ENCODE peak calls at places on chromosomes 2 and 18, in ten cellular contexts. One of them, this sample, is unnamed.

GRCh38 chr2:19868705-19869550 is 32.9 kb downstream of the TTC32 start:
- DNase-seq in effector CD8-positive, alpha-beta T cell: peak; percentile 44
- DNase-seq in CD8-positive, alpha-beta memory T cell: peak; percentile 58
- DNase-seq in activated B cell treated with CpG ODN at 0.5 μM for 24 hours: peak; percentile 50
- DNase-seq in A172: no peak
- DNase-seq in neuronal stem cell: peak; percentile 21
- DNase-seq in activated naive CD8-positive, alpha-beta T cell treated with anti-CD3 and anti-CD28 coated beads, Interleukin-2, amount 50 U/mL, for 24 hours: peak; percentile 56
- DNase-seq in activated CD8-positive, alpha-beta T cell treated with anti-CD3 and anti-CD28 coated beads for 36 hours: peak; percentile 76
- DNase-seq in heart left ventricle: peak; percentile 55
- DNase-seq in tibial artery: peak; percentile 50
- DNase-seq in this sample: no peak

GRCh38 chr18:3794537-3795348 is 344.8 kb downstream of the TGIF1 start:
- DNase-seq in effector CD8-positive, alpha-beta T cell: no peak
- DNase-seq in CD8-positive, alpha-beta memory T cell: no peak
- DNase-seq in activated B cell treated with CpG ODN at 0.5 μM for 24 hours: no peak
- DNase-seq in A172: peak; percentile 96
- DNase-seq in neuronal stem cell: no peak
- DNase-seq in activated naive CD8-positive, alpha-beta T cell treated with anti-CD3 and anti-CD28 coated beads, Interleukin-2, amount 50 U/mL, for 24 hours: no peak
- DNase-seq in activated CD8-positive, alpha-beta T cell treated with anti-CD3 and anti-CD28 coated beads for 36 hours: peak; percentile 27
- DNase-seq in heart left ventricle: peak; percentile 31
- DNase-seq in tibial artery: no peak
- DNase-seq in this sample: no peak

GRCh38 chr2:9779572-9780264 is 63.6 kb upstream of the TAF1B start:
- DNase-seq in effector CD8-positive, alpha-beta T cell: no peak
- DNase-seq in CD8-positive, alpha-beta memory T cell: peak; percentile 44
- DNase-seq in activated B cell treated with CpG ODN at 0.5 μM for 24 hours: no peak
- DNase-seq in A172: no peak
- DNase-seq in neuronal stem cell: no peak
- DNase-seq in activated naive CD8-positive, alpha-beta T cell treated with anti-CD3 and anti-CD28 coated beads, Interleukin-2, amount 50 U/mL, for 24 hours: peak; percentile 46
- DNase-seq in activated CD8-positive, alpha-beta T cell treated with anti-CD3 and anti-CD28 coated beads for 36 hours: peak; percentile 74
- DNase-seq in heart left ventricle: peak; percentile 21
- DNase-seq in tibial artery: no peak
- DNase-seq in this sample: no peak

GRCh38 chr2:71578665-71579371 is 125.5 kb downstream of the DYSF start:
- DNase-seq in effector CD8-positive, alpha-beta T cell: no peak
- DNase-seq in CD8-positive, alpha-beta memory T cell: no peak
- DNase-seq in activated B cell treated with CpG ODN at 0.5 μM for 24 hours: no peak
- DNase-seq in A172: no peak
- DNase-seq in neuronal stem cell: no peak
- DNase-seq in activated naive CD8-positive, alpha-beta T cell treated with anti-CD3 and anti-CD28 coated beads, Interleukin-2, amount 50 U/mL, for 24 hours: no peak
- DNase-seq in activated CD8-positive, alpha-beta T cell treated with anti-CD3 and anti-CD28 coated beads for 36 hours: no peak
- DNase-seq in heart left ventricle: peak; percentile 70
- DNase-seq in tibial artery: peak; percentile 69
- DNase-seq in this sample: no peak

GRCh38 chr18:44901283-44901682 is 220.6 kb downstream of the SETBP1 start:
- DNase-seq in effector CD8-positive, alpha-beta T cell: no peak
- DNase-seq in CD8-positive, alpha-beta memory T cell: no peak
- DNase-seq in activated B cell treated with CpG ODN at 0.5 μM for 24 hours: no peak
- DNase-seq in A172: no peak
- DNase-seq in neuronal stem cell: no peak
- DNase-seq in activated naive CD8-positive, alpha-beta T cell treated with anti-CD3 and anti-CD28 coated beads, Interleukin-2, amount 50 U/mL, for 24 hours: no peak
- DNase-seq in activated CD8-positive, alpha-beta T cell treated with anti-CD3 and anti-CD28 coated beads for 36 hours: no peak
- DNase-seq in heart left ventricle: no peak
- DNase-seq in tibial artery: no peak
- DNase-seq in this sample: no peak

GRCh38 chr2:104872034-104872865 is 18.3 kb downstream of the POU3F3 start:
- DNase-seq in effector CD8-positive, alpha-beta T cell: no peak
- DNase-seq in CD8-positive, alpha-beta memory T cell: no peak
- DNase-seq in activated B cell treated with CpG ODN at 0.5 μM for 24 hours: no peak
- DNase-seq in A172: no peak
- DNase-seq in neuronal stem cell: peak; percentile 37
- DNase-seq in activated naive CD8-positive, alpha-beta T cell treated with anti-CD3 and anti-CD28 coated beads, Interleukin-2, amount 50 U/mL, for 24 hours: no peak
- DNase-seq in activated CD8-positive, alpha-beta T cell treated with anti-CD3 and anti-CD28 coated beads for 36 hours: no peak
- DNase-seq in heart left ventricle: no peak
- DNase-seq in tibial artery: no peak
- DNase-seq in this sample: no peak

GRCh38 chr2:100018794-100019193 is 123.6 kb downstream of the AFF3 start:
- DNase-seq in effector CD8-positive, alpha-beta T cell: no peak
- DNase-seq in CD8-positive, alpha-beta memory T cell: no peak
- DNase-seq in activated B cell treated with CpG ODN at 0.5 μM for 24 hours: no peak
- DNase-seq in A172: peak; percentile 64
- DNase-seq in neuronal stem cell: no peak
- DNase-seq in activated naive CD8-positive, alpha-beta T cell treated with anti-CD3 and anti-CD28 coated beads, Interleukin-2, amount 50 U/mL, for 24 hours: no peak
- DNase-seq in activated CD8-positive, alpha-beta T cell treated with anti-CD3 and anti-CD28 coated beads for 36 hours: no peak
- DNase-seq in heart left ventricle: no peak
- DNase-seq in tibial artery: no peak
- DNase-seq in this sample: no peak

GRCh38 chr2:216777637-216778273 is 82.1 kb downstream of the TNP1 start:
- DNase-seq in effector CD8-positive, alpha-beta T cell: no peak
- DNase-seq in CD8-positive, alpha-beta memory T cell: no peak
- DNase-seq in activated B cell treated with CpG ODN at 0.5 μM for 24 hours: no peak
- DNase-seq in A172: peak; percentile 92
- DNase-seq in neuronal stem cell: peak; percentile 43
- DNase-seq in activated naive CD8-positive, alpha-beta T cell treated with anti-CD3 and anti-CD28 coated beads, Interleukin-2, amount 50 U/mL, for 24 hours: peak; percentile 21
- DNase-seq in activated CD8-positive, alpha-beta T cell treated with anti-CD3 and anti-CD28 coated beads for 36 hours: peak; percentile 70
- DNase-seq in heart left ventricle: no peak
- DNase-seq in tibial artery: no peak
- DNase-seq in this sample: peak; percentile 56

GRCh38 chr2:225002656-225003045 is 39.6 kb downstream of the DOCK10 start:
- DNase-seq in effector CD8-positive, alpha-beta T cell: no peak
- DNase-seq in CD8-positive, alpha-beta memory T cell: no peak
- DNase-seq in activated B cell treated with CpG ODN at 0.5 μM for 24 hours: peak; percentile 25
- DNase-seq in A172: peak; percentile 33
- DNase-seq in neuronal stem cell: no peak
- DNase-seq in activated naive CD8-positive, alpha-beta T cell treated with anti-CD3 and anti-CD28 coated beads, Interleukin-2, amount 50 U/mL, for 24 hours: peak; percentile 30
- DNase-seq in activated CD8-positive, alpha-beta T cell treated with anti-CD3 and anti-CD28 coated beads for 36 hours: peak; percentile 61
- DNase-seq in heart left ventricle: no peak
- DNase-seq in tibial artery: no peak
- DNase-seq in this sample: no peak

GRCh38 chr2:23124214-23124735 is 260.7 kb upstream of the KLHL29 start:
- DNase-seq in effector CD8-positive, alpha-beta T cell: no peak
- DNase-seq in CD8-positive, alpha-beta memory T cell: no peak
- DNase-seq in activated B cell treated with CpG ODN at 0.5 μM for 24 hours: no peak
- DNase-seq in A172: no peak
- DNase-seq in neuronal stem cell: no peak
- DNase-seq in activated naive CD8-positive, alpha-beta T cell treated with anti-CD3 and anti-CD28 coated beads, Interleukin-2, amount 50 U/mL, for 24 hours: no peak
- DNase-seq in activated CD8-positive, alpha-beta T cell treated with anti-CD3 and anti-CD28 coated beads for 36 hours: no peak
- DNase-seq in heart left ventricle: no peak
- DNase-seq in tibial artery: no peak
- DNase-seq in this sample: no peak

GRCh38 chr2:171347158-171347557 is 86.6 kb downstream of the METTL8 start:
- DNase-seq in effector CD8-positive, alpha-beta T cell: no peak
- DNase-seq in CD8-positive, alpha-beta memory T cell: no peak
- DNase-seq in activated B cell treated with CpG ODN at 0.5 μM for 24 hours: no peak
- DNase-seq in A172: peak; percentile 60
- DNase-seq in neuronal stem cell: no peak
- DNase-seq in activated naive CD8-positive, alpha-beta T cell treated with anti-CD3 and anti-CD28 coated beads, Interleukin-2, amount 50 U/mL, for 24 hours: no peak
- DNase-seq in activated CD8-positive, alpha-beta T cell treated with anti-CD3 and anti-CD28 coated beads for 36 hours: no peak
- DNase-seq in heart left ventricle: no peak
- DNase-seq in tibial artery: no peak
- DNase-seq in this sample: no peak

GRCh38 chr2:43879261-43879660 is 40.5 kb downstream of the ABCG8 start:
- DNase-seq in effector CD8-positive, alpha-beta T cell: no peak
- DNase-seq in CD8-positive, alpha-beta memory T cell: no peak
- DNase-seq in activated B cell treated with CpG ODN at 0.5 μM for 24 hours: no peak
- DNase-seq in A172: peak; percentile 32
- DNase-seq in neuronal stem cell: no peak
- DNase-seq in activated naive CD8-positive, alpha-beta T cell treated with anti-CD3 and anti-CD28 coated beads, Interleukin-2, amount 50 U/mL, for 24 hours: no peak
- DNase-seq in activated CD8-positive, alpha-beta T cell treated with anti-CD3 and anti-CD28 coated beads for 36 hours: no peak
- DNase-seq in heart left ventricle: no peak
- DNase-seq in tibial artery: no peak
- DNase-seq in this sample: peak; percentile 41

GRCh38 chr2:171341394-171341793 is 92.4 kb downstream of the METTL8 start:
- DNase-seq in effector CD8-positive, alpha-beta T cell: no peak
- DNase-seq in CD8-positive, alpha-beta memory T cell: no peak
- DNase-seq in activated B cell treated with CpG ODN at 0.5 μM for 24 hours: no peak
- DNase-seq in A172: no peak
- DNase-seq in neuronal stem cell: no peak
- DNase-seq in activated naive CD8-positive, alpha-beta T cell treated with anti-CD3 and anti-CD28 coated beads, Interleukin-2, amount 50 U/mL, for 24 hours: no peak
- DNase-seq in activated CD8-positive, alpha-beta T cell treated with anti-CD3 and anti-CD28 coated beads for 36 hours: no peak
- DNase-seq in heart left ventricle: no peak
- DNase-seq in tibial artery: no peak
- DNase-seq in this sample: no peak

GRCh38 chr2:11750422-11750821 is 4.0 kb downstream of the LPIN1 start:
- DNase-seq in effector CD8-positive, alpha-beta T cell: no peak
- DNase-seq in CD8-positive, alpha-beta memory T cell: peak; percentile 80
- DNase-seq in activated B cell treated with CpG ODN at 0.5 μM for 24 hours: no peak
- DNase-seq in A172: peak; percentile 36
- DNase-seq in neuronal stem cell: no peak
- DNase-seq in activated naive CD8-positive, alpha-beta T cell treated with anti-CD3 and anti-CD28 coated beads, Interleukin-2, amount 50 U/mL, for 24 hours: peak; percentile 29
- DNase-seq in activated CD8-positive, alpha-beta T cell treated with anti-CD3 and anti-CD28 coated beads for 36 hours: peak; percentile 80
- DNase-seq in heart left ventricle: no peak
- DNase-seq in tibial artery: no peak
- DNase-seq in this sample: no peak

GRCh38 chr2:189018636-189019035 is 44.5 kb downstream of the COL3A1 start:
- DNase-seq in effector CD8-positive, alpha-beta T cell: no peak
- DNase-seq in CD8-positive, alpha-beta memory T cell: no peak
- DNase-seq in activated B cell treated with CpG ODN at 0.5 μM for 24 hours: no peak
- DNase-seq in A172: no peak
- DNase-seq in neuronal stem cell: no peak
- DNase-seq in activated naive CD8-positive, alpha-beta T cell treated with anti-CD3 and anti-CD28 coated beads, Interleukin-2, amount 50 U/mL, for 24 hours: no peak
- DNase-seq in activated CD8-positive, alpha-beta T cell treated with anti-CD3 and anti-CD28 coated beads for 36 hours: no peak
- DNase-seq in heart left ventricle: no peak
- DNase-seq in tibial artery: no peak
- DNase-seq in this sample: no peak

GRCh38 chr2:36618381-36618780 is 20.4 kb upstream of the FEZ2 start:
- DNase-seq in effector CD8-positive, alpha-beta T cell: no peak
- DNase-seq in CD8-positive, alpha-beta memory T cell: peak; percentile 4
- DNase-seq in activated B cell treated with CpG ODN at 0.5 μM for 24 hours: no peak
- DNase-seq in A172: peak; percentile 87
- DNase-seq in neuronal stem cell: peak; percentile 67
- DNase-seq in activated naive CD8-positive, alpha-beta T cell treated with anti-CD3 and anti-CD28 coated beads, Interleukin-2, amount 50 U/mL, for 24 hours: peak; percentile 20
- DNase-seq in activated CD8-positive, alpha-beta T cell treated with anti-CD3 and anti-CD28 coated beads for 36 hours: peak; percentile 59
- DNase-seq in heart left ventricle: no peak
- DNase-seq in tibial artery: no peak
- DNase-seq in this sample: no peak

GRCh38 chr2:63658176-63658968 is 69.6 kb downstream of the MDH1 start:
- DNase-seq in effector CD8-positive, alpha-beta T cell: no peak
- DNase-seq in CD8-positive, alpha-beta memory T cell: no peak
- DNase-seq in activated B cell treated with CpG ODN at 0.5 μM for 24 hours: no peak
- DNase-seq in A172: peak; percentile 7
- DNase-seq in neuronal stem cell: no peak
- DNase-seq in activated naive CD8-positive, alpha-beta T cell treated with anti-CD3 and anti-CD28 coated beads, Interleukin-2, amount 50 U/mL, for 24 hours: no peak
- DNase-seq in activated CD8-positive, alpha-beta T cell treated with anti-CD3 and anti-CD28 coated beads for 36 hours: no peak
- DNase-seq in heart left ventricle: no peak
- DNase-seq in tibial artery: no peak
- DNase-seq in this sample: no peak

GRCh38 chr2:45616663-45617411 is 5.8 kb upstream of the SRBD1 start:
- DNase-seq in effector CD8-positive, alpha-beta T cell: no peak
- DNase-seq in CD8-positive, alpha-beta memory T cell: no peak
- DNase-seq in activated B cell treated with CpG ODN at 0.5 μM for 24 hours: no peak
- DNase-seq in A172: peak; percentile 23
- DNase-seq in neuronal stem cell: no peak
- DNase-seq in activated naive CD8-positive, alpha-beta T cell treated with anti-CD3 and anti-CD28 coated beads, Interleukin-2, amount 50 U/mL, for 24 hours: no peak
- DNase-seq in activated CD8-positive, alpha-beta T cell treated with anti-CD3 and anti-CD28 coated beads for 36 hours: no peak
- DNase-seq in heart left ventricle: no peak
- DNase-seq in tibial artery: no peak
- DNase-seq in this sample: no peak

This sample was measured in left lobe of liver.